ENCODE peak calls at places on chromosomes 2 and 18, in six cellular contexts. I, T, O, J, F and G are unnamed samples.

GRCh38 chr18:40867452-40867851 is 1087.6 kb upstream of the PIK3C3 start:
- DNase-seq in I (no peak), T (no peak), O (no peak), J (no peak), F (no peak), G (no peak)

GRCh38 chr18:67308819-67309218 is 207.7 kb downstream of the DSEL start:
- DNase-seq in I (no peak), T (no peak), O (no peak), J (no peak), F (no peak), G (no peak)

GRCh38 chr2:54741250-54741649 is 17.8 kb downstream of the EML6 start:
- DNase-seq in I (no peak), T (no peak), O (no peak), J (no peak), F (no peak), G (no peak)

GRCh38 chr2:29033172-29033571 is 41.2 kb downstream of the PCARE start:
- DNase-seq in I (peak; percentile 88), T (no peak), O (peak; percentile 91), J (no peak), F (no peak), G (no peak)

GRCh38 chr2:79084495-79085135 is 3.2 kb downstream of the REG1B start:
- DNase-seq in I (no peak), T (no peak), O (no peak), J (no peak), F (no peak), G (no peak)

GRCh38 chr18:8767356-8767755 is 62.0 kb downstream of the MTCL1 start:
- DNase-seq in I (no peak), T (no peak), O (no peak), J (no peak), F (no peak), G (no peak)

GRCh38 chr18:39681061-39681460 is 2115.5 kb upstream of the CELF4 start:
- DNase-seq in I (no peak), T (no peak), O (no peak), J (no peak), F (no peak), G (no peak)

GRCh38 chr2:98350411-98350810 is 4.2 kb downstream of the CNGA3 start:
- DNase-seq in I (no peak), T (no peak), O (no peak), J (no peak), F (no peak), G (no peak)

GRCh38 chr2:17878222-17879136 is at the start of gene KCNS3:
- DNase-seq in I (peak; percentile 41), T (no peak), O (peak; percentile 43), J (no peak), F (peak; percentile 82), G (peak; percentile 15)

GRCh38 chr2:226862623-226863022 is 26.8 kb downstream of the RHBDD1 start:
- DNase-seq in I (no peak), T (no peak), O (no peak), J (no peak), F (no peak), G (no peak)

GRCh38 chr18:47754311-47755101 is 176.0 kb downstream of the SMAD2 start:
- DNase-seq in I (peak; percentile 21), T (peak; percentile 35), O (peak; percentile 91), J (peak; percentile 51), F (peak; percentile 62), G (peak; percentile 71)

GRCh38 chr2:96730212-96730611 is 9.7 kb downstream of the LMAN2L start:
- DNase-seq in I (peak; percentile 15), T (no peak), O (no peak), J (no peak), F (no peak), G (no peak)

GRCh38 chr18:44537521-44537920 is 143.2 kb upstream of the SETBP1 start:
- DNase-seq in I (no peak), T (no peak), O (peak; percentile 78), J (no peak), F (no peak), G (no peak)

GRCh38 chr2:191740016-191740419 is 62.1 kb downstream of the NABP1 start:
- DNase-seq in I (no peak), T (peak; percentile 44), O (no peak), J (no peak), F (no peak), G (peak; percentile 11)

GRCh38 chr2:3613524-3613905 is 18.6 kb downstream of the COLEC11 start:
- DNase-seq in I (no peak), T (no peak), O (no peak), J (no peak), F (no peak), G (no peak)

GRCh38 chr2:9248363-9248762 is 41.8 kb downstream of the ASAP2 start:
- DNase-seq in I (no peak), T (no peak), O (no peak), J (no peak), F (no peak), G (no peak)

GRCh38 chr2:138652378-138652777 is 127.8 kb downstream of the NXPH2 start:
- DNase-seq in I (no peak), T (no peak), O (no peak), J (no peak), F (no peak), G (no peak)

GRCh38 chr2:164981217-164981990 is 26.1 kb upstream of the SLC38A11 start:
- DNase-seq in I (no peak), T (no peak), O (no peak), J (no peak), F (no peak), G (no peak)

GRCh38 chr2:158773121-158773520 is 22.0 kb upstream of the DAPL1 start:
- DNase-seq in I (no peak), T (no peak), O (no peak), J (no peak), F (no peak), G (no peak)

GRCh38 chr2:129078548-129078947 is 759.9 kb upstream of the HS6ST1 start:
- DNase-seq in I (no peak), T (no peak), O (no peak), J (no peak), F (no peak), G (no peak)

GRCh38 chr2:160507046-160507407 is 13.4 kb upstream of the RBMS1 start:
- DNase-seq in I (no peak), T (no peak), O (no peak), J (no peak), F (no peak), G (no peak)

GRCh38 chr18:25279556-25279955 is 72.4 kb downstream of the ZNF521 start:
- DNase-seq in I (no peak), T (no peak), O (no peak), J (no peak), F (no peak), G (no peak)

GRCh38 chr2:241067501-241068135 is 34.5 kb downstream of the MTERF4 start:
- DNase-seq in I (no peak), T (no peak), O (no peak), J (no peak), F (peak; percentile 69), G (no peak)

GRCh38 chr18:76209597-76209996 is 285.4 kb downstream of the ZNF516 start:
- DNase-seq in I (no peak), T (no peak), O (no peak), J (no peak), F (no peak), G (no peak)

GRCh38 chr2:65574911-65575444 is 142.6 kb upstream of the SPRED2 start:
- DNase-seq in I (no peak), T (no peak), O (no peak), J (no peak), F (no peak), G (no peak)

GRCh38 chr2:218079943-218080913 is 11.2 kb downstream of the RUFY4 start:
- DNase-seq in I (peak; percentile 87), T (no peak), O (peak; percentile 44), J (no peak), F (peak; percentile 36), G (no peak)

GRCh38 chr18:79599503-79599931 is 80.1 kb upstream of the CTDP1 start:
- DNase-seq in I (peak; percentile 2), T (no peak), O (no peak), J (no peak), F (peak; percentile 22), G (no peak)

GRCh38 chr2:212595036-212595654 is 56.5 kb upstream of the ERBB4 start:
- DNase-seq in I (peak; percentile 40), T (no peak), O (no peak), J (no peak), F (no peak), G (no peak)

GRCh38 chr2:195675783-195676427 is 18.9 kb downstream of the SLC39A10 start:
- DNase-seq in I (no peak), T (no peak), O (no peak), J (no peak), F (no peak), G (no peak)

GRCh38 chr2:147097747-147098146 is 747.1 kb upstream of the ACVR2A start:
- DNase-seq in I (no peak), T (no peak), O (no peak), J (no peak), F (no peak), G (no peak)

GRCh38 chr2:103402944-103403343 is 641.1 kb downstream of the TMEM182 start:
- DNase-seq in I (no peak), T (no peak), O (no peak), J (no peak), F (no peak), G (no peak)

GRCh38 chr2:241871538-241872312 is 2.2 kb downstream of the RTP5 start:
- DNase-seq in I (no peak), T (no peak), O (no peak), J (no peak), F (peak; percentile 78), G (no peak)

GRCh38 chr18:79399275-79400081 is 3.7 kb downstream of the NFATC1 start:
- DNase-seq in I (no peak), T (no peak), O (peak; percentile 27), J (peak; percentile 52), F (peak; percentile 78), G (peak; percentile 60)

GRCh38 chr2:98585386-98585785 is 22.9 kb downstream of the COA5 start:
- DNase-seq in I (no peak), T (no peak), O (no peak), J (no peak), F (no peak), G (no peak)

GRCh38 chr2:44768438-44769236 is 172.9 kb upstream of the SIX3 start:
- DNase-seq in I (no peak), T (no peak), O (peak; percentile 55), J (no peak), F (no peak), G (no peak)

GRCh38 chr2:60486067-60486466 is 67.4 kb downstream of the BCL11A start:
- DNase-seq in I (no peak), T (no peak), O (no peak), J (no peak), F (no peak), G (no peak)